ENCODE peak calls at places on chromosomes 1 and 21, in nine cellular contexts. X, O, T, U, N, K, R, A and Z are unnamed samples.

GRCh38 chr1:116488052-116488451 is 82.8 kb downstream of the CD58 start:
- DNase-seq in O (no peak), K (no peak), T (no peak), A (no peak), X (peak; percentile 40), U (peak; percentile 42), N (no peak), R (no peak), Z (no peak)

GRCh38 chr1:175176246-175176645 is 16.3 kb downstream of the KIAA0040 start:
- DNase-seq in A (no peak), X (no peak), K (no peak), T (no peak), O (no peak), U (peak; percentile 34), R (no peak), N (no peak), Z (no peak)

GRCh38 chr1:52599236-52599635 is 2.9 kb upstream of the GPX7 start:
- DNase-seq in X (no peak), R (no peak), K (no peak), T (no peak), A (no peak), U (no peak), O (no peak), N (no peak), Z (no peak)

GRCh38 chr1:94325379-94326302 is 88.3 kb upstream of the ARHGAP29 start:
- DNase-seq in U (peak; percentile 99), O (no peak), N (peak; percentile 96), K (no peak), A (peak; percentile 97), T (no peak), R (no peak), X (peak; percentile 100), Z (peak; percentile 99)

GRCh38 chr21:33299181-33299752 is 25.5 kb upstream of the IFNAR1 start:
- DNase-seq in X (peak; percentile 72), K (peak; percentile 60), U (peak; percentile 52), A (no peak), R (no peak), O (no peak), T (no peak), N (no peak), Z (no peak)

GRCh38 chr1:177281901-177282300 is 111.1 kb downstream of the BRINP2 start:
- DNase-seq in K (no peak), N (no peak), X (no peak), O (no peak), T (no peak), U (no peak), A (no peak), R (no peak), Z (no peak)

GRCh38 chr1:158163000-158163947 is 17.4 kb upstream of the CD1D start:
- DNase-seq in U (no peak), T (no peak), R (no peak), K (no peak), N (no peak), O (no peak), X (peak; percentile 50), A (no peak), Z (no peak)

GRCh38 chr1:153353226-153353947 is 4.3 kb upstream of the S100A9 start:
- DNase-seq in X (no peak), R (no peak), N (no peak), O (no peak), K (peak; percentile 39), U (no peak), T (no peak), A (peak; percentile 18), Z (peak; percentile 18)

GRCh38 chr1:77545970-77546369 is 136.5 kb downstream of the ZZZ3 start:
- DNase-seq in A (peak; percentile 62), X (no peak), R (no peak), O (no peak), T (no peak), N (peak; percentile 84), U (no peak), K (no peak), Z (peak; percentile 84)

GRCh38 chr1:219143735-219144134 is 29.9 kb upstream of the LYPLAL1 start:
- DNase-seq in T (no peak), A (peak; percentile 46), N (peak; percentile 36), O (no peak), X (peak; percentile 49), U (no peak), K (no peak), R (no peak), Z (no peak)

GRCh38 chr1:38622197-38622596 is 237.4 kb downstream of the RRAGC start:
- DNase-seq in N (no peak), X (no peak), O (no peak), K (no peak), U (no peak), R (no peak), A (no peak), T (no peak), Z (no peak)

GRCh38 chr1:176605151-176605550 is 142.2 kb downstream of the PAPPA2 start:
- DNase-seq in U (no peak), R (no peak), N (no peak), T (no peak), K (no peak), X (no peak), A (no peak), O (no peak), Z (no peak)

GRCh38 chr1:179079113-179079761 is 2.6 kb upstream of the TOR3A start:
- DNase-seq in T (no peak), N (peak; percentile 62), K (peak; percentile 83), X (peak; percentile 69), U (peak; percentile 61), R (peak; percentile 27), O (no peak), A (peak; percentile 89), Z (peak; percentile 89)

GRCh38 chr1:36322085-36322785 is 1.2 kb downstream of the EVA1B start:
- DNase-seq in A (peak; percentile 24), O (no peak), U (no peak), R (no peak), N (no peak), K (peak; percentile 36), X (no peak), T (peak; percentile 78), Z (peak; percentile 40)

GRCh38 chr1:76083189-76083588 is 8.6 kb downstream of the ST6GALNAC3 start:
- DNase-seq in R (no peak), O (no peak), K (no peak), N (no peak), T (no peak), U (no peak), A (no peak), X (no peak), Z (no peak)

GRCh38 chr1:36151845-36152203 is 2.5 kb upstream of the TRAPPC3 start:
- DNase-seq in K (peak; percentile 76), T (no peak), U (no peak), N (no peak), O (no peak), R (peak; percentile 45), A (peak; percentile 33), X (no peak), Z (no peak)

GRCh38 chr21:21971384-21971783 is 973.2 kb downstream of the NCAM2 start:
- DNase-seq in K (no peak), A (no peak), N (no peak), U (no peak), R (no peak), O (no peak), T (no peak), X (no peak), Z (peak; percentile 1)

GRCh38 chr1:231021540-231022031 is 18.5 kb downstream of the FAM89A start:
- DNase-seq in T (no peak), O (no peak), K (no peak), A (no peak), U (no peak), N (no peak), R (no peak), X (no peak), Z (peak; percentile 23)

GRCh38 chr1:93576346-93576745 is 105.3 kb downstream of the BCAR3 start:
- DNase-seq in O (no peak), N (peak; percentile 45), A (no peak), R (no peak), X (no peak), K (no peak), U (no peak), T (no peak), Z (peak; percentile 81)

GRCh38 chr1:99758073-99758511 is 8.3 kb downstream of the FRRS1 start:
- DNase-seq in X (peak; percentile 29), U (peak; percentile 25), R (no peak), N (no peak), A (no peak), T (no peak), K (no peak), O (no peak), Z (no peak)

GRCh38 chr1:4108341-4108740 is 208.3 kb upstream of the C1orf174 start:
- DNase-seq in K (no peak), T (peak; percentile 23), R (no peak), N (no peak), U (no peak), X (no peak), A (no peak), O (no peak), Z (no peak)

GRCh38 chr1:25893072-25893604 is 13.1 kb downstream of the STMN1 start:
- DNase-seq in K (no peak), R (no peak), N (no peak), O (no peak), X (no peak), A (peak; percentile 41), U (no peak), T (no peak), Z (peak; percentile 40)

GRCh38 chr1:97791251-97791650 is 129.6 kb downstream of the DPYD start:
- DNase-seq in X (no peak), A (no peak), K (no peak), T (no peak), U (no peak), O (no peak), R (no peak), N (no peak), Z (no peak)

GRCh38 chr1:220339581-220339980 is 67.3 kb upstream of the RAB3GAP2 start:
- DNase-seq in K (no peak), X (no peak), R (no peak), U (no peak), T (no peak), N (no peak), O (no peak), A (no peak), Z (no peak)
- TF ChIP-seq CTCF in K (no peak), X (no peak), R (no peak), U (peak; percentile 23), T (no peak), N (no peak), O (no peak), A (no peak), Z (no peak)

GRCh38 chr21:41477641-41478318 is 30.2 kb downstream of the TMPRSS2 start:
- DNase-seq in U (peak; percentile 27), T (no peak), K (no peak), A (peak; percentile 21), R (no peak), O (no peak), N (no peak), X (no peak), Z (no peak)
- H3K4me3 ChIP-seq in U (no peak overlapping the region), T (no peak overlapping the region), K (no peak overlapping the region), A (no peak overlapping the region), R (no peak overlapping the region), O (no peak overlapping the region), N (no peak overlapping the region), X (no peak overlapping the region), Z (no peak overlapping the region)

GRCh38 chr1:2556277-2557145 is at the start of gene TNFRSF14:
- DNase-seq in X (no peak), O (no peak), R (peak; percentile 61), T (peak; percentile 85), A (peak; percentile 60), U (peak; percentile 42), N (peak; percentile 32), K (peak; percentile 79), Z (peak; percentile 74)
- TF ChIP-seq CTCF in X (no peak), O (no peak), R (peak; percentile 19), T (no peak), A (peak; percentile 14), U (no peak), N (no peak), K (no peak), Z (peak; percentile 35)

GRCh38 chr1:91778964-91779363 is 107.0 kb downstream of the TGFBR3 start:
- DNase-seq in K (no peak), T (no peak), N (peak; percentile 79), A (no peak), X (no peak), R (no peak), U (no peak), O (no peak), Z (no peak)
- H3K4me3 ChIP-seq in K (no peak overlapping the region), T (no peak overlapping the region), N (no peak overlapping the region), A (no peak overlapping the region), X (no peak overlapping the region), R (no peak overlapping the region), U (no peak overlapping the region), O (no peak overlapping the region), Z (no peak overlapping the region)